ENCODE peak calls at places on chromosomes 16 and 17, in eight cellular contexts. R, S, K, D, Q, N, F and I are unnamed samples.

GRCh38 chr17:17841620-17842025 is 4.8 kb upstream of the SREBF1 start:
- DNase-seq in S (no peak), K (peak), Q (no peak), D (no peak), F (peak), N (peak), R (no peak), I (peak)

GRCh38 chr16:67694611-67695010 is 24.5 kb downstream of the GFOD2 start:
- DNase-seq in Q (no peak), S (no peak), F (no peak), D (no peak), K (no peak), N (no peak), R (no peak), I (no peak)

GRCh38 chr17:5049314-5049819 is 14.1 kb upstream of the SLC52A1 start:
- DNase-seq in K (no peak), N (no peak), R (no peak), Q (no peak), S (peak), D (no peak), F (no peak), I (no peak)

GRCh38 chr17:49498037-49498615 is 3.0 kb downstream of the NGFR start:
- DNase-seq in Q (peak), N (no peak), D (no peak), R (no peak), K (no peak), F (no peak), S (no peak), I (no peak)

GRCh38 chr17:78113804-78114785 is 14.5 kb downstream of the TMC6 start:
- DNase-seq in R (peak), N (no peak), Q (no peak), D (no peak), S (no peak), F (no peak), K (no peak), I (no peak)

GRCh38 chr16:68790130-68790761 is 53.1 kb upstream of the TANGO6 start:
- DNase-seq in F (no peak), D (no peak), R (no peak), Q (peak), K (peak), S (no peak), N (no peak), I (peak)

GRCh38 chr16:2979669-2980226 is 498 bp downstream of the PKMYT1 start:
- DNase-seq in F (no peak), D (no peak), R (no peak), K (no peak), S (no peak), Q (no peak), N (no peak), I (no peak)

GRCh38 chr17:62925267-62925836 is 40.7 kb upstream of the TANC2 start:
- DNase-seq in F (no peak), N (no peak), Q (no peak), R (no peak), D (no peak), K (no peak), S (no peak), I (no peak)

GRCh38 chr16:88374736-88375135 is 8.0 kb upstream of the ZNF469 start:
- DNase-seq in N (no peak), F (no peak), D (no peak), K (no peak), Q (no peak), R (no peak), S (no peak), I (no peak)

GRCh38 chr17:17391575-17392370 is 85.0 kb upstream of the MED9 start:
- DNase-seq in F (peak), K (no peak), S (peak), N (no peak), R (no peak), Q (no peak), D (no peak), I (no peak)

GRCh38 chr17:2828396-2829038 is 32.3 kb downstream of the RAP1GAP2 start:
- DNase-seq in N (peak), S (peak), F (peak), K (peak), R (peak), Q (peak), D (no peak), I (peak)

GRCh38 chr16:72131036-72131435 is 37.4 kb downstream of the DHX38 start:
- DNase-seq in F (peak), R (no peak), S (no peak), Q (no peak), K (no peak), D (peak), N (no peak), I (no peak)

GRCh38 chr16:87052506-87052905 is 264.7 kb downstream of the C16orf95 start:
- DNase-seq in F (no peak), D (no peak), N (no peak), S (no peak), K (no peak), Q (no peak), R (no peak), I (no peak)

GRCh38 chr16:61926766-61927165 is 109.5 kb downstream of the CDH8 start:
- DNase-seq in S (no peak), K (no peak), R (no peak), N (no peak), Q (no peak), F (no peak), D (no peak), I (no peak)

GRCh38 chr16:85004587-85005205 is 6.6 kb downstream of the ZDHHC7 start:
- DNase-seq in R (no peak), N (no peak), K (no peak), D (no peak), S (no peak), Q (peak), F (no peak), I (peak)

GRCh38 chr17:81035389-81036127 is 607 bp downstream of the BAIAP2 start:
- DNase-seq in D (no peak), R (no peak), N (no peak), Q (no peak), K (no peak), F (no peak), S (no peak), I (no peak)

GRCh38 chr17:76371656-76372628 is 12.5 kb upstream of the SPHK1 start:
- DNase-seq in D (no peak), K (no peak), N (no peak), F (no peak), R (no peak), Q (no peak), S (no peak), I (no peak)

GRCh38 chr17:78330570-78331224 is 29.2 kb downstream of the SOCS3 start:
- DNase-seq in N (no peak), R (no peak), Q (peak), F (no peak), D (no peak), K (no peak), S (no peak), I (no peak)

GRCh38 chr16:88688013-88688778 is 1.9 kb upstream of the SNAI3 start:
- DNase-seq in N (peak), S (no peak), K (no peak), D (no peak), F (no peak), R (no peak), Q (no peak), I (peak)

GRCh38 chr17:20300399-20301037 is 166.8 kb downstream of the LGALS9B start:
- DNase-seq in D (no peak), R (no peak), F (no peak), K (peak), Q (no peak), N (no peak), S (no peak), I (no peak)

GRCh38 chr16:30406911-30407793 is at the start of gene ZNF771:
- DNase-seq in F (peak), D (peak), R (peak), S (peak), K (peak), Q (peak), N (peak), I (peak)

GRCh38 chr17:250487-251300 is 69.2 kb upstream of the DOC2B start:
- DNase-seq in D (no peak), F (no peak), S (peak), R (peak), K (peak), N (no peak), Q (no peak), I (no peak)

GRCh38 chr17:17191346-17191792 is 14.8 kb downstream of the PLD6 start:
- DNase-seq in K (no peak), S (no peak), Q (no peak), D (no peak), R (no peak), N (peak), F (peak), I (no peak)

GRCh38 chr16:89145406-89146161 is 26.0 kb upstream of the CDH15 start:
- DNase-seq in N (no peak), F (no peak), K (peak), R (no peak), D (no peak), Q (no peak), S (no peak), I (no peak)

GRCh38 chr16:56999409-57000270 is 10.3 kb downstream of the NLRC5 start:
- DNase-seq in D (no peak), S (peak), Q (no peak), K (no peak), R (peak), F (no peak), N (no peak), I (no peak)

GRCh38 chr17:50794361-50794760 is 27.0 kb upstream of the ANKRD40CL start:
- DNase-seq in F (no peak), N (no peak), S (no peak), R (no peak), K (no peak), Q (no peak), D (no peak), I (no peak)

GRCh38 chr16:3013491-3013951 is 798 bp downstream of the CLDN9 start:
- DNase-seq in D (no peak), K (no peak), N (no peak), S (no peak), Q (no peak), F (no peak), R (no peak), I (no peak)

GRCh38 chr16:77789085-77789611 is 784 bp downstream of the VAT1L start:
- DNase-seq in D (no peak), S (no peak), F (no peak), R (no peak), N (no peak), Q (no peak), K (no peak), I (no peak)

GRCh38 chr16:13866073-13866472 is 53.9 kb upstream of the ERCC4 start:
- DNase-seq in R (peak), D (no peak), S (peak), F (peak), Q (peak), N (peak), K (peak), I (peak)

GRCh38 chr17:3003401-3004149 is 59.8 kb downstream of the OR1D5 start:
- DNase-seq in R (no peak), F (no peak), N (peak), Q (no peak), S (peak), K (peak), D (no peak), I (no peak)

GRCh38 chr16:66469291-66469931 is 42.3 kb downstream of the BEAN1 start:
- DNase-seq in S (peak), Q (no peak), R (no peak), F (no peak), K (peak), D (no peak), N (no peak), I (no peak)

GRCh38 chr16:63361032-63361624 is 1324.9 kb upstream of the CDH8 start:
- DNase-seq in Q (peak), N (no peak), D (no peak), K (no peak), S (no peak), F (peak), R (no peak), I (no peak)

GRCh38 chr17:41648411-41649195 is 24.2 kb upstream of the KRT17 start:
- DNase-seq in K (peak), Q (peak), D (peak), F (peak), R (peak), S (peak), N (peak), I (peak)
- TF ChIP-seq POLR2A in K (no peak), Q (peak), D (no peak), F (no peak), R (no peak), S (peak), N (no peak), I (no peak)

DNA sequence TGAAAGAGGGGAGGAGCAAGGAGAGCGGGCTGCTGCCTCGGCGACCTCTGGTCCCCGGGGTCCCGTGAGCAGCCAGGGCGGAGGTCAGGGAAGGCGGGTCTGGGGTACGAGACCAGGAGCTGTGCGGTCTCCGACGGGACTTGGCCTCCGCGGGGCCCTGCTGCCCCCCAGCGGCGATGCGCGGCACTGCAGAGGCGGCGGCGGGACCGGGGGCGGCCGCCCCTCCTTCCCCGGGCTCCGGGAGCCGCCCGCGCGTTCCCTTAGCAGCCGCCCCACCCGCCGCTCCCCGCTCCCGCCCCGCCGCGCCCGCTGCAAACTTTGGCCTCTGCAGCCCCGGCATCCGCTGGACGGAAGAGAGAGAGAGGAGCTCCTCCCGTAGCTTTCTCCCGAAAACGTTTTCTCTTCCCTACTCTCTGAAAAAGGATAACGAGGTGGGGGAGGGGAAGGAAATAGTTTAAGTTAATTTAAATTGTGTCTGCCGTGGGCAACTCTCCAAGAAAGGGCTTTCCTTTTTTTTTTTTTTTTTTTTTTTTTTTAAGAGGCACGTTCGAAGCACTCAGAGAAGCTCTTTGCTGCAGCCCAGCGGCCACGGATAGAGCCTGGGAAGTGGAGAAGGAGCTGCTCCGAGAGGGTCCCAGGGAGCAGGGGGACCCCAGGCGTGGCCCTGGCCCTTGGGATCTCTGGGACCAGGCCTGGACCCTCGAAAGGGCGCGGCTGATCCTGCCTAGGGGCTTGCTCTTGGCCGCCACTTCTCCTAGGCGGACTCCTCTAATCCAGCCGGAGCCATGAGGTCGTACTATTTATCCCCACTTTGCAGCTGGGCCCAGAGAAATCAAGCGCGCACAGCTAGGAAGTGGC is 43.2 kb downstream of the C16orf82 start:
- DNase-seq in N (peak), F (peak), Q (peak), D (no peak), K (peak), R (peak), S (peak), I (peak)
- H3K27ac ChIP-seq in N (peak), F (no peak), Q (peak), D (peak), K (no peak), R (no peak), S (peak), I (no peak)

DNA sequence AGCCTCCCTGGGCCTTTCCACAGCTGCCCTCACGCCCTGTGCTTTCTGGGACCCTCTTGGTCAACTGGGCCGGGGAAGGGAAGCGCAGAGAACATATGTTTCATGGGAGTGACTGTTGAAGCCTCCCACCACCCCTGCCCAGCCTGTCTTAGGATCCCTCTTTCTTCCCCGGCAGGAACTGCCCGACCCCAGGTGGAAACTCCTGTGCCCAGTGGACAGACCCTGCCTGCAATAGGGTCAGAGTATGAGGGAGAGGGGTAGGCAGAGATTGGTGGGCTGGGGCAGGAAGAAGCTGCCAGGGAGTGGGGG is 10.5 kb downstream of the HEXIM2 start:
- DNase-seq in K (no peak), D (no peak), N (no peak), Q (no peak), S (no peak), F (no peak), R (no peak), I (no peak)
- TF ChIP-seq POLR2A in K (no peak), D (no peak), N (no peak), Q (no peak), S (no peak), F (no peak), R (no peak), I (no peak)

GRCh38 chr17:58514795-58515157 is 338 bp upstream of the MTMR4 start:
- DNase-seq in D (no peak), R (no peak), K (no peak), N (no peak), S (no peak), Q (no peak), F (no peak), I (no peak)
- H3K27ac ChIP-seq in D (peak), R (peak), K (peak), N (peak), S (peak), Q (peak), F (peak), I (peak)

DNA sequence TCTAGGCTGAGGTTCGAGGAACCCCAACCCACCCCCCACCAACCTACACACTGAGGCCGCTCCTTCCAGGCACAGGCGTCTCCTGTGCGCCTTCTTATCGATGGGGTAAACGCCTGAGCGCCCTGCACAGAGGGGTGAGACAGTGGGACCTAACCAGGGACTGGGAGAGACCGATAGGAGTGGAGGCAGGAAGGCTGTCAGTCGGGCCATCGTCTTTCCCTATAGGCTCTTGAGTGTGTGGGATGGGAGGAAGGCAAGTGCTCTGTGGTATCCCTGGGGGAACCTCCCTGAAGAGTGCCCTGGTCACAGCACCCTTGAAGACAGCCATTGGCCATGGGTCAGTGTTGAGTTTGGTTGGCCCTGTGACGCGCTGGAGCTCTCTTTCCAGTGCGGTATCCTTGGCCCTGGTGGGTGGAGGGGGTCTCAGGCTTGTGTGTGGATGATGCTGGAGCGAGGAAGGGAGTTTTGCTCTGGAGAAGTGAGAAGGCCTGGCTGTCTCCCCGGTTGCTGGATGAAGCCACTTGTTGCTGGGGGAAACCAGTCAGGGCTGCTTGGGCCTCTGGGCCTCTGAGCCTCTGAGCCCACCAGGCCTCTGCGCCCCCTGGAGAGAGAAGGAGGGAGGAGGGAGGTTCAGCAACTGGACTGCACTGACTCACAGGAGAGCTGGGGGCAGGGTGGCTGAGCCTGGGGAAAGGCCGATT is 1.7 kb downstream of the GPRC5C start:
- DNase-seq in N (no peak), F (no peak), R (no peak), D (no peak), K (peak), S (no peak), Q (no peak), I (peak)
- TF ChIP-seq POLR2A in N (no peak), F (no peak), R (no peak), D (no peak), K (no peak), S (no peak), Q (no peak), I (no peak)

DNA sequence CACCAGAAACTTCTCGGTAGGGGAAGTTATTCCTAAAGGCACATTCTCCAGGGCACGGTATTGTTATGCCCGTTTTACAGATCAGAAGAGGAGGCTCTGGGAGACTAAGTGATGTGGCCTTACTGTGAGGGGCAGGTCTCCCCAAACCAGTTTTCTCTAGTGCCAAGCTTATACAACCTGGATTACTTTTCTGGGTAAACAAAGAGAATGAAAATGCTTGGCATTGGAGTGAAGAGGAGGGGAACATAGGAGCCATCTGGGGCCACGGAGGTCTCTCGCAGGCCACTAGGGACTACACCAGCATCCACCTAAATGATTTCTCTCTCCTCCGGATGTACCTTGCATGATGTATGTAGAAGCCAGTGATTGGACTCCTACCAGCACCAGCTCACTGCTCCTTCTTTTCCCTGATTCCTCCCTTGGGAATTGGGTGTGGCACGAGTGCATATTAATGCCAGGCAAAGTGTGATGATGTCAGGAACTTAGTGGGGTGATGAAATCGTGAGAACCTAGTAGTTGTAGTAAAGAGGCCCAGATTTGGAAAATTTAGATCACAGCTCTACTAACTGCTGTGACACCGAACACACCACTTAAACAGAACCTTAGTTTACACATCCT is 687 bp downstream of the TOM1L1 start:
- DNase-seq in F (no peak), Q (peak), D (no peak), N (no peak), R (no peak), K (no peak), S (peak), I (peak)
- H3K27ac ChIP-seq in F (no peak), Q (peak), D (peak), N (no peak), R (peak), K (no peak), S (peak), I (no peak)

GRCh38 chr16:58418026-58418425 is 25.8 kb downstream of the GINS3 start:
- DNase-seq in D (no peak), S (no peak), K (no peak), N (no peak), Q (no peak), R (no peak), F (no peak), I (no peak)
- TF ChIP-seq POLR2A in D (no peak), S (no peak), K (no peak), N (no peak), Q (no peak), R (no peak), F (no peak), I (no peak)

DNA sequence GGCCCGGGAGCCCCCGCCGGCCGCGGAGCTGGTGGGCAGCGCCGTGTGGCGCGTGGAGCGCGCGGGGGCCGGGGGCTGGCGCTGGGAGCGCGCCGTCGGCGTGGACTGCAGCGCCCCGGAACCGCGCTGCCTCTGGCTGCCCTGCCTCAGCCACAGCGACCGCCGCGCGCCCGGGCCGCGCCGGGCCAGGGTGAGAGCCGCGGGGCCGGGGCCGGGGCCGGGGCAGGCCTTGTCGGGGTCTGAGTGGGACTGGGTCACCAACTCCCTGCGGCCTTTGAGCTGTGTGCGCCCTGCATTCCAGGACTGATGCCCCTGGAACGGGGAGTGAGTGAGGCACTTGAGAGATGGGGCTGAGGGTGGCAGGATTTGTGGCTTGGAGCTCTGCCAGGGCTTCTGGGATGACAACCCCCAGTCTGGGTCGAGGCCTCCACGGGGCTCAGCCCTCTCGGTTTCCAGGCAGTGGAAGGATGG is 25.7 kb downstream of the ARHGAP23 start:
- DNase-seq in Q (no peak), S (no peak), R (peak), D (no peak), F (peak), N (peak), K (peak), I (no peak)
- H3K27ac ChIP-seq in Q (peak), S (peak), R (peak), D (peak), F (peak), N (peak), K (peak), I (peak)

GRCh38 chr16:4253394-4254150 is 11.7 kb upstream of the SRL start:
- DNase-seq in S (peak), Q (peak), N (peak), D (peak), K (peak), F (peak), R (peak), I (peak)
- TF ChIP-seq POLR2A in S (peak), Q (peak), N (peak), D (peak), K (peak), F (peak), R (peak), I (peak)